ENCODE peak calls at places on chromosomes 4 and X, in eight cellular contexts. K is mesendoderm, D is NCI-H460, B is RCC 7860, H is SK-MEL-5, F is EL, W is AG04449, C is AG10803. N is an unnamed sample.

GRCh38 chr4:7101692-7102515 is 34.0 kb upstream of the GRPEL1 start:
- DNase-seq in K (peak; percentile 89), D (peak; percentile 36), B (peak; percentile 36), H (peak; percentile 74), F (peak; percentile 70), W (no peak), C (peak; percentile 67), N (peak; percentile 60)

GRCh38 chr4:120066182-120066524 is 495 bp downstream of the MAD2L1 start:
- DNase-seq in K (peak; percentile 87), D (no peak), B (no peak), H (peak; percentile 58), F (no peak), W (no peak), C (no peak), N (no peak)

GRCh38 chr4:105304085-105304484 is 157.4 kb downstream of the TET2 start:
- DNase-seq in K (no peak), D (no peak), B (no peak), H (no peak), F (no peak), W (no peak), C (no peak), N (no peak)

GRCh38 chrX:4560192-4560591 is 846.7 kb upstream of the PRKX start:
- DNase-seq in K (no peak), D (no peak), B (no peak), H (no peak), F (no peak), W (no peak), C (no peak), N (no peak)

GRCh38 chr4:88219099-88219498 is 60.7 kb upstream of the ABCG2 start:
- DNase-seq in K (peak; percentile 61), D (peak; percentile 40), B (peak; percentile 39), H (peak; percentile 60), F (peak; percentile 52), W (peak; percentile 9), C (peak; percentile 59), N (peak; percentile 73)

GRCh38 chrX:120768681-120769080 is 107.0 kb downstream of the CT47B1 start:
- DNase-seq in K (no peak), D (no peak), B (peak; percentile 30), H (no peak), F (peak; percentile 54), W (no peak), C (peak; percentile 71), N (peak; percentile 33)

GRCh38 chrX:41472231-41472815 is 25.2 kb downstream of the NYX start:
- DNase-seq in K (peak; percentile 74), D (no peak), B (peak; percentile 67), H (no peak), F (no peak), W (no peak), C (no peak), N (no peak)

GRCh38 chrX:119228506-119229290 is 7.4 kb upstream of the PGRMC1 start:
- DNase-seq in K (no peak), D (no peak), B (peak; percentile 53), H (no peak), F (peak; percentile 87), W (peak; percentile 68), C (peak; percentile 93), N (peak; percentile 59)

GRCh38 chr4:41957634-41958033 is 22.4 kb downstream of the TMEM33 start:
- DNase-seq in K (peak; percentile 64), D (peak; percentile 26), B (no peak), H (peak; percentile 57), F (peak; percentile 28), W (no peak), C (no peak), N (peak; percentile 23)

GRCh38 chr4:8707045-8707781 is 114.6 kb downstream of the CPZ start:
- DNase-seq in K (no peak), D (no peak), B (no peak), H (no peak), F (no peak), W (no peak), C (no peak), N (no peak)

GRCh38 chr4:54090804-54091623 is 8.9 kb upstream of the GSX2 start:
- DNase-seq in K (no peak), D (no peak), B (no peak), H (no peak), F (peak; percentile 43), W (no peak), C (peak; percentile 24), N (peak; percentile 41)

GRCh38 chrX:153794897-153795816 is 689 bp downstream of the SSR4 start:
- DNase-seq in K (peak; percentile 8), D (no peak), B (no peak), H (no peak), F (peak; percentile 7), W (no peak), C (no peak), N (peak; percentile 20)

GRCh38 chrX:108018659-108019381 is 26.0 kb upstream of the VSIG1 start:
- DNase-seq in K (no peak), D (no peak), B (no peak), H (no peak), F (no peak), W (no peak), C (no peak), N (no peak)

GRCh38 chr4:95124906-95125504 is 367.2 kb downstream of the BMPR1B start:
- DNase-seq in K (peak; percentile 81), D (peak; percentile 45), B (peak; percentile 41), H (peak; percentile 79), F (peak; percentile 33), W (no peak), C (peak; percentile 75), N (peak; percentile 77)

GRCh38 chr4:98293089-98293887 is 32.1 kb downstream of the RAP1GDS1 start:
- DNase-seq in K (peak; percentile 34), D (no peak), B (no peak), H (peak; percentile 93), F (peak; percentile 5), W (no peak), C (no peak), N (no peak)